ENCODE peak calls at places on chromosome X, in six cellular contexts. P, Y, S, H, R and K are unnamed samples.
A peak's percentile ranks its signal among the peaks of the same experiment; 100 is the strongest.

GRCh38 chrX:49273181-49273727 is 3.7 kb downstream of the PPP1R3F start:
- DNase-seq in P (no peak), Y (no peak), S (no peak), H (no peak), R (no peak), K (no peak)

GRCh38 chrX:17009856-17010650 is 63.6 kb downstream of the REPS2 start:
- DNase-seq in P (no peak), Y (no peak), S (no peak), H (no peak), R (no peak), K (no peak)

GRCh38 chrX:11272290-11272689 is 20.9 kb upstream of the AMELX start:
- DNase-seq in P (no peak), Y (no peak), S (no peak), H (no peak), R (no peak), K (no peak)

GRCh38 chrX:69815063-69815462 is 199.2 kb downstream of the EDA start:
- DNase-seq in P (no peak), Y (no peak), S (no peak), H (no peak), R (no peak), K (no peak)

GRCh38 chrX:73267979-73268378 is 53.3 kb upstream of the NAP1L2 start:
- DNase-seq in P (no peak), Y (no peak), S (no peak), H (no peak), R (no peak), K (no peak)

GRCh38 chrX:132435222-132435621 is 53.6 kb downstream of the MBNL3 start:
- DNase-seq in P (no peak), Y (no peak), S (peak; percentile 74), H (peak; percentile 45), R (no peak), K (no peak)

GRCh38 chrX:5388087-5388486 is 840.6 kb downstream of the NLGN4X start:
- DNase-seq in P (no peak), Y (no peak), S (no peak), H (no peak), R (no peak), K (no peak)

GRCh38 chrX:49039598-49040375 is 3.4 kb downstream of the TFE3 start:
- DNase-seq in P (peak; percentile 94), Y (peak; percentile 74), S (peak; percentile 97), H (peak; percentile 82), R (peak; percentile 68), K (peak; percentile 97)

GRCh38 chrX:19343462-19344206 is at the start of gene PDHA1:
- DNase-seq in P (peak; percentile 87), Y (peak; percentile 82), S (peak; percentile 92), H (peak; percentile 94), R (peak; percentile 84), K (peak; percentile 91)

GRCh38 chrX:134186362-134187121 is 50.4 kb upstream of the CCDC160 start:
- DNase-seq in P (no peak), Y (no peak), S (no peak), H (no peak), R (no peak), K (no peak)

GRCh38 chrX:103687696-103688191 is 1.2 kb upstream of the MORF4L2 start:
- DNase-seq in P (peak; percentile 73), Y (peak; percentile 63), S (peak; percentile 85), H (peak; percentile 80), R (peak; percentile 68), K (peak; percentile 84)

GRCh38 chrX:110836982-110837381 is 41.4 kb upstream of the CHRDL1 start:
- DNase-seq in P (no peak), Y (no peak), S (no peak), H (no peak), R (no peak), K (peak; percentile 79)

GRCh38 chrX:95716841-95717240 is 967.8 kb upstream of the DIAPH2 start:
- DNase-seq in P (no peak), Y (no peak), S (no peak), H (no peak), R (no peak), K (no peak)

GRCh38 chrX:7943600-7944245 is 16.5 kb upstream of the PNPLA4 start:
- DNase-seq in P (no peak), Y (no peak), S (no peak), H (no peak), R (no peak), K (no peak)

GRCh38 chrX:107978080-107978479 is 4.1 kb downstream of the TEX13B start:
- DNase-seq in P (no peak), Y (no peak), S (no peak), H (no peak), R (no peak), K (no peak)

GRCh38 chrX:147476008-147476407 is 435.7 kb upstream of the FMR1 start:
- DNase-seq in P (no peak), Y (no peak), S (no peak), H (peak; percentile 48), R (no peak), K (no peak)

GRCh38 chrX:925652-926061 is 286.8 kb downstream of the CRLF2 start:
- DNase-seq in P (no peak), Y (no peak), S (no peak), H (no peak), R (no peak), K (no peak)

GRCh38 chrX:926991-927390 is 285.5 kb downstream of the CRLF2 start:
- DNase-seq in P (no peak), Y (no peak), S (no peak), H (no peak), R (no peak), K (no peak)

GRCh38 chrX:925094-925493 is 287.4 kb downstream of the CRLF2 start:
- DNase-seq in P (no peak), Y (no peak), S (no peak), H (no peak), R (no peak), K (no peak)

GRCh38 chrX:928606-929005 is 283.8 kb downstream of the CRLF2 start:
- DNase-seq in P (no peak), Y (no peak), S (no peak), H (no peak), R (no peak), K (no peak)

GRCh38 chrX:926070-926469 is 286.4 kb downstream of the CRLF2 start:
- DNase-seq in P (no peak), Y (no peak), S (no peak), H (no peak), R (no peak), K (no peak)
- H4K91ac ChIP-seq in P (no peak overlapping the region), Y (no peak overlapping the region), S (no peak overlapping the region), H (no peak overlapping the region), R (no peak overlapping the region), K (no peak overlapping the region)

DNA sequence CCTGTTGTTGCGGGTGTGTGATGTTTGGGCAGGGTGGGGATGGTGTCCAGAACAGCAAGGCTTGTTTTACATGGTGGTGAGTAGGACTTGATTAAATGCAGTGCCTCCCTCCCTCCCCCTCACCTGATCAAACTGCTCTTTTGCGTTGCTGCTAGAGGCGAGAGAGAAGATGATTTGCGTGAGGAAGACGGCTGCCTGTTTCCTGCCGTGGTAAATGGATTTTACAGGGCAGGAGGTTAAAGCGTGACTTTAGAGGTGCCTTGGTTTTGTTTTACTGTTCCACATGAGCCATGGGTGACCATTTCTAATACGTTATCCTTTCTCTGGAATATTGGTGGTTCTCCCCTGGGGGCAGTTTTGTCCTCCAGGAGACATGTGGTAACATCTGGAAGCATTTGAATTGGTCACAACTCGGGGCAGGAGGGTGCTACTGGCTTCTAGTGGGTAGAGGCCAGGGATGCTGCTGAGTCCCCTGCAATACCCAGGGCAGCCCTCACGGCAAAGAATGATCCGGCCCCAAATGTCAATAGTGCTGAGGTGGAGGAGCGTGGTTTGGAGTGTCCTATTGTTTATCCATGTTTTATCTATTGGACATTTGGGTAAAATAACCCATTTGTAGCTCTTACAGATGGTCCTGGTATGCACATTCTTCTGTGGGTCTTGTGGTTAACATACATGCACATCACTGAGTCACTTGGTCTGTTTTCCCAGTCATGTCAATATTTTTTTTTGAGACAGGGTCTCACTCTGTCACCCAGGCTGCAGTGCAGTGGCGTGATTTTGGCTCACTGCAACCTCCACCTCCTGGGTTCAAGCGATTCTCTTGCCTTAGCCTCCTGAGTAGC is 73.7 kb downstream of the SHROOM2 start:
- DNase-seq in P (peak; percentile 83), Y (no peak), S (peak; percentile 88), H (no peak), R (no peak), K (no peak)
- H4K91ac ChIP-seq in P (peak overlapping the region; percentile 45), Y (no peak overlapping the region), S (peak overlapping the region; percentile 64), H (no peak overlapping the region), R (no peak overlapping the region), K (no peak overlapping the region)

DNA sequence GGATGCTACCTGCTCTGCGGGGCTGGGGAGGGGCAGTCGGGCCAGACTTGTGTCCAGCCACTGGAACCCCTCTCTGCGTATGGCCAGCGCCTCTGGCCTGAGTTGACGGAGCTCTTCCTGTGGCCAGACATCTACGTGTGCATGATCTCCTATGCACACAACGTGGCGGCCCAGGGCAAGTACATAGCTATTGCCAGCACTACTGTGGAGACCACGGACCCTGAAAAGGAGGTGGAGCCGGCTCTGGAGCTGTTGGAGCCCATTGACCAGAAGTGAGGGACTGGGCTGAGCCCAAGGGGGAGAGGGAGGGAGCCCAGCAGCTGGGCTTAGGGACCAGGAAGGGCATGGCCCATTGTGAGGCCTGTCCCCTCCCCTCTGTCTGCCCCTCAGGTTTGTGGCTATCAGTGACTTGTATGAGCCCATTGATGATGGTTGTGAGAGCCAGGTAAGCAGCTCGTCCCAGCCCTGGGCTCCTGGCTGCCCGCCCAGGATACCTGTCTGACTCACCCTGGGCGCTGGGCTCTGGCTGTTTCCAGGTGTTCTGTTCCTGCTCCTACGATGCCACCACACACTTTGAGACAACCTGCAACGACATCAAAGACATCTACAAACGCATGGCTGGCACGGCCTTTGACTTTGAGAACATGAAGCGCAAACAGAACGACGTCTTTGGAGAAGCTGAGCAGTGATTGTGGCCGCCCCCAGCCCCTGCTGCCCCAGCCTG is 1.8 kb upstream of the FAM50A start:
- DNase-seq in P (no peak), Y (no peak), S (no peak), H (no peak), R (no peak), K (no peak)
- H4K91ac ChIP-seq in P (no peak overlapping the region), Y (no peak overlapping the region), S (no peak overlapping the region), H (no peak overlapping the region), R (no peak overlapping the region), K (no peak overlapping the region)

DNA sequence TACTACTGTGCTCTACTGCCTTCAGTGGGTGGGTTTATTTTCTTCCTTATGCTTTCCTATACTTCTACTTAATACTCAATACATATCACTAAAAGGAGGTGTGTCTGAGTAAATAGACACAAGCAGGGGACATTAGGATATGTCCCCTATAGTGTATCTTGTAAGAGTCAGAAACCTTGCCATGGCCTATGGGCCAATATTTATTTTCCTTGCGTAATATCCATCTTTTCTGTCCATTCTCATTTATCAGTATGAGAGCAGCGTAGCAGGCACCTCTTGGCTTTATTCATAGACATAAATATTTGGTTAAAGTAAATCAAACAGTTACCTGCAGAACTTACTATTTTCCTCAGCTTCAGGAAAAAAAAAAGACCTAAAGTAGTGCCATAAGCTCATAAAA is 46.6 kb upstream of the PHF8 start:
- DNase-seq in P (no peak), Y (no peak), S (no peak), H (no peak), R (no peak), K (no peak)
- H4K91ac ChIP-seq in P (no peak overlapping the region), Y (no peak overlapping the region), S (no peak overlapping the region), H (no peak overlapping the region), R (no peak overlapping the region), K (no peak overlapping the region)